ENCODE peak calls at places on chromosome 10, in five cellular contexts. N is activated CD4-positive, alpha-beta T cell treated with anti-CD3 and anti-CD28 coated beads, Interleukin-2, amount 50 U/mL, for 24 hours; S is effector CD4-positive, alpha-beta T cell; Z is EL; Y is HepG2. M is an unnamed sample.

GRCh38 chr10:3173173-3173878 is 744 bp upstream of the PITRM1 start:
- DNase-seq in N (no peak), S (peak), Z (no peak), Y (no peak), M (no peak)

GRCh38 chr10:42488416-42488815 is 150.0 kb downstream of the ZNF33B start:
- DNase-seq in N (no peak), S (no peak), Z (peak), Y (no peak), M (no peak)

GRCh38 chr10:52623761-52624160 is 148.8 kb downstream of the MBL2 start:
- DNase-seq in N (no peak), S (no peak), Z (no peak), Y (no peak), M (no peak)

GRCh38 chr10:117788911-117789310 is 246.4 kb downstream of the EMX2 start:
- DNase-seq in N (no peak), S (no peak), Z (no peak), Y (no peak), M (no peak)

GRCh38 chr10:19651549-19651948 is 164.7 kb upstream of the PLXDC2 start:
- DNase-seq in N (no peak), S (no peak), Z (peak), Y (no peak), M (no peak)

GRCh38 chr10:110502851-110503301 is 5.2 kb downstream of the DUSP5 start:
- DNase-seq in N (no peak), S (no peak), Z (peak), Y (no peak), M (no peak)

GRCh38 chr10:62860946-62861345 is 44.8 kb upstream of the EGR2 start:
- DNase-seq in N (no peak), S (no peak), Z (no peak), Y (peak), M (no peak)

GRCh38 chr10:47151880-47152279 is 148.1 kb upstream of the GDF10 start:
- DNase-seq in N (no peak), S (no peak), Z (no peak), Y (no peak), M (no peak)

GRCh38 chr10:95789928-95790327 is 34.0 kb downstream of the ENTPD1 start:
- DNase-seq in N (no peak), S (no peak), Z (no peak), Y (no peak), M (no peak)

GRCh38 chr10:7121154-7121797 is 289.6 kb downstream of the SFMBT2 start:
- DNase-seq in N (peak), S (peak), Z (peak), Y (peak), M (peak)

GRCh38 chr10:31549936-31550335 is 230.9 kb downstream of the ZEB1 start:
- DNase-seq in N (no peak), S (no peak), Z (no peak), Y (no peak), M (no peak)

GRCh38 chr10:128877936-128878335 is 589.1 kb upstream of the MGMT start:
- DNase-seq in N (no peak), S (no peak), Z (no peak), Y (no peak), M (no peak)

GRCh38 chr10:120977892-120978291 is 126.7 kb downstream of the WDR11 start:
- DNase-seq in N (no peak), S (no peak), Z (no peak), Y (no peak), M (no peak)

GRCh38 chr10:110364531-110364937 is 59.8 kb upstream of the SMNDC1 start:
- DNase-seq in N (peak), S (no peak), Z (no peak), Y (no peak), M (peak)

GRCh38 chr10:69801434-69802315 is at the start of gene COL13A1:
- DNase-seq in N (no peak), S (no peak), Z (peak), Y (no peak), M (no peak)

GRCh38 chr10:35463105-35463867 is 127.0 kb downstream of the CCNY start:
- DNase-seq in N (no peak), S (no peak), Z (no peak), Y (no peak), M (no peak)

GRCh38 chr10:83373659-83374058 is 765.6 kb upstream of the GHITM start:
- DNase-seq in N (no peak), S (no peak), Z (peak), Y (no peak), M (no peak)

GRCh38 chr10:74901240-74901827 is 74.9 kb downstream of the KAT6B start:
- DNase-seq in N (no peak), S (no peak), Z (no peak), Y (no peak), M (no peak)

GRCh38 chr10:130128922-130129321 is 7.3 kb upstream of the GLRX3 start:
- DNase-seq in N (no peak), S (no peak), Z (no peak), Y (no peak), M (no peak)

GRCh38 chr10:124917168-124917938 is 24.6 kb upstream of the ZRANB1 start:
- DNase-seq in N (peak), S (peak), Z (peak), Y (peak), M (no peak)

GRCh38 chr10:71985542-71986250 is 21.5 kb downstream of the CHST3 start:
- DNase-seq in N (no peak), S (no peak), Z (peak), Y (no peak), M (no peak)

GRCh38 chr10:121608669-121609190 is 10.5 kb upstream of the FGFR2 start:
- DNase-seq in N (no peak), S (no peak), Z (peak), Y (peak), M (no peak)

GRCh38 chr10:96714031-96714590 is 6.2 kb downstream of the PIK3AP1 start:
- DNase-seq in N (no peak), S (no peak), Z (peak), Y (no peak), M (no peak)

GRCh38 chr10:35632027-35632426 is 10.1 kb downstream of the FZD8 start:
- DNase-seq in N (no peak), S (no peak), Z (no peak), Y (no peak), M (no peak)

GRCh38 chr10:132548106-132548823 is 10.7 kb downstream of the INPP5A start:
- DNase-seq in N (no peak), S (no peak), Z (no peak), Y (no peak), M (no peak)

GRCh38 chr10:118311505-118311904 is 30.6 kb downstream of the FAM204A start:
- DNase-seq in N (no peak), S (no peak), Z (no peak), Y (no peak), M (no peak)